ENCODE peak calls at places on chromosome 15, in four cellular contexts. O is MG63; I is effector memory CD8-positive, alpha-beta T cell; D is NCI-H460. T is an unnamed sample.

GRCh38 chr15:76470691-76471090 is 134.1 kb downstream of the ISL2 start:
- DNase-seq in O (no peak), I (no peak), D (no peak), T (no peak)

GRCh38 chr15:82599862-82600261 is 47.3 kb downstream of the CPEB1 start:
- DNase-seq in O (no peak), I (no peak), D (no peak), T (no peak)

GRCh38 chr15:74156678-74157411 is 16.7 kb upstream of the ISLR start:
- DNase-seq in O (no peak), I (no peak), D (no peak), T (no peak)

GRCh38 chr15:65393091-65393490 is 15.3 kb upstream of the IGDCC3 start:
- DNase-seq in O (no peak), I (no peak), D (no peak), T (no peak)

GRCh38 chr15:66721501-66721937 is 19.5 kb downstream of the SMAD6 start:
- DNase-seq in O (no peak), I (no peak), D (no peak), T (no peak)

GRCh38 chr15:98746375-98746679 is 98.0 kb downstream of the IGF1R start:
- DNase-seq in O (no peak), I (no peak), D (no peak), T (no peak)

GRCh38 chr15:101038327-101039003 is 119.3 kb downstream of the LRRK1 start:
- DNase-seq in O (no peak), I (no peak), D (no peak), T (no peak)

GRCh38 chr15:29870495-29871151 is 48.4 kb upstream of the TJP1 start:
- DNase-seq in O (no peak), I (no peak), D (no peak), T (no peak)

GRCh38 chr15:40594429-40594836 is 384 bp downstream of the KNL1 start:
- DNase-seq in O (peak; percentile 68), I (no peak), D (peak; percentile 54), T (no peak)

GRCh38 chr15:64134322-64134829 is 17.2 kb upstream of the SNX22 start:
- DNase-seq in O (peak; percentile 61), I (no peak), D (no peak), T (no peak)

GRCh38 chr15:25061808-25062550 is 107.2 kb downstream of the SNRPN start:
- DNase-seq in O (no peak), I (no peak), D (no peak), T (no peak)

GRCh38 chr15:69603369-69604049 is 150.9 kb downstream of the RPLP1 start:
- DNase-seq in O (no peak), I (no peak), D (no peak), T (no peak)

GRCh38 chr15:27897481-27897880 is 201.6 kb downstream of the OCA2 start:
- DNase-seq in O (no peak), I (no peak), D (no peak), T (no peak)

GRCh38 chr15:85973584-85974347 is 105.9 kb upstream of the AGBL1 start:
- DNase-seq in O (no peak), I (no peak), D (no peak), T (no peak)

GRCh38 chr15:27498700-27499099 is 527.7 kb downstream of the GABRG3 start:
- DNase-seq in O (no peak), I (no peak), D (no peak), T (no peak)